ENCODE peak calls at places on chromosomes 5 and 9, in seven cellular contexts. Z is brain microvascular endothelial cell, A is upper lobe of left lung, D is IMR-90, H is H7, U is upper lobe of right lung, C is fibroblast of lung. O is an unnamed sample.
A peak's percentile ranks its signal among the peaks of the same experiment; 100 is the strongest.

GRCh38 chr5:164051745-164052144 is 546.3 kb downstream of the MAT2B start:
- DNase-seq in Z (no peak), A (no peak), D (peak; percentile 64), H (no peak), U (no peak), C (peak; percentile 69), O (no peak)

GRCh38 chr5:71862661-71863060 is 143.6 kb downstream of the CARTPT start:
- DNase-seq in Z (no peak), A (no peak), D (no peak), H (no peak), U (no peak), C (no peak), O (no peak)

GRCh38 chr5:21391506-21391905 is 1403.5 kb upstream of the CDH18 start:
- DNase-seq in Z (peak; percentile 6), A (no peak), D (peak; percentile 9), H (peak; percentile 4), U (no peak), C (no peak), O (no peak)

GRCh38 chr9:89993678-89994630 is 389.1 kb downstream of the GADD45G start:
- DNase-seq in Z (peak; percentile 9), A (peak; percentile 80), D (no peak), H (peak; percentile 47), U (peak; percentile 84), C (no peak), O (no peak)

GRCh38 chr5:9947231-9947693 is 302.4 kb downstream of the ATPSCKMT start:
- DNase-seq in Z (no peak), A (peak; percentile 29), D (no peak), H (no peak), U (no peak), C (peak; percentile 47), O (peak; percentile 17)

GRCh38 chr9:95499847-95500246 is 16.9 kb downstream of the PTCH1 start:
- DNase-seq in Z (no peak), A (no peak), D (peak; percentile 57), H (no peak), U (no peak), C (peak; percentile 49), O (peak; percentile 80)

GRCh38 chr9:133168432-133168831 is 4.7 kb upstream of the GBGT1 start:
- DNase-seq in Z (no peak), A (no peak), D (no peak), H (peak; percentile 28), U (peak; percentile 18), C (no peak), O (peak; percentile 62)

GRCh38 chr5:1293416-1293996 is 1.4 kb downstream of the TERT start:
- DNase-seq in Z (no peak), A (no peak), D (no peak), H (peak; percentile 56), U (peak; percentile 61), C (no peak), O (peak; percentile 50)

GRCh38 chr5:58261605-58262004 is 198.3 kb downstream of the PLK2 start:
- DNase-seq in Z (no peak), A (no peak), D (peak; percentile 65), H (no peak), U (no peak), C (peak; percentile 82), O (peak; percentile 86)

GRCh38 chr5:154966081-154966841 is 25.4 kb downstream of the MRPL22 start:
- DNase-seq in Z (no peak), A (no peak), D (no peak), H (no peak), U (no peak), C (no peak), O (no peak)

GRCh38 chr9:93645921-93646639 is 69.7 kb downstream of the PHF2 start:
- DNase-seq in Z (no peak), A (peak; percentile 11), D (no peak), H (no peak), U (peak; percentile 33), C (no peak), O (no peak)
- H3K36me3 ChIP-seq in Z (peaks cover 21% of the 10 kb centered on the region), A (peaks cover 87% of the 10 kb centered on the region), D (peaks cover 40% of the 10 kb centered on the region), H (peaks cover 8% of the 10 kb centered on the region), U (peaks cover 66% of the 10 kb centered on the region), C (peaks cover 13% of the 10 kb centered on the region), O (peaks cover 25% of the 10 kb centered on the region)

GRCh38 chr9:37950561-37950960 is 46.6 kb upstream of the SLC25A51 start:
- DNase-seq in Z (no peak), A (no peak), D (no peak), H (no peak), U (no peak), C (no peak), O (no peak)
- H3K36me3 ChIP-seq in Z (peaks cover 54% of the 10 kb centered on the region), A (peaks cover 51% of the 10 kb centered on the region), D (peaks cover 75% of the 10 kb centered on the region), H (no peaks in the 10 kb centered on the region), U (peaks cover 32% of the 10 kb centered on the region), C (peaks cover 16% of the 10 kb centered on the region), O (peaks cover 6% of the 10 kb centered on the region)

DNA sequence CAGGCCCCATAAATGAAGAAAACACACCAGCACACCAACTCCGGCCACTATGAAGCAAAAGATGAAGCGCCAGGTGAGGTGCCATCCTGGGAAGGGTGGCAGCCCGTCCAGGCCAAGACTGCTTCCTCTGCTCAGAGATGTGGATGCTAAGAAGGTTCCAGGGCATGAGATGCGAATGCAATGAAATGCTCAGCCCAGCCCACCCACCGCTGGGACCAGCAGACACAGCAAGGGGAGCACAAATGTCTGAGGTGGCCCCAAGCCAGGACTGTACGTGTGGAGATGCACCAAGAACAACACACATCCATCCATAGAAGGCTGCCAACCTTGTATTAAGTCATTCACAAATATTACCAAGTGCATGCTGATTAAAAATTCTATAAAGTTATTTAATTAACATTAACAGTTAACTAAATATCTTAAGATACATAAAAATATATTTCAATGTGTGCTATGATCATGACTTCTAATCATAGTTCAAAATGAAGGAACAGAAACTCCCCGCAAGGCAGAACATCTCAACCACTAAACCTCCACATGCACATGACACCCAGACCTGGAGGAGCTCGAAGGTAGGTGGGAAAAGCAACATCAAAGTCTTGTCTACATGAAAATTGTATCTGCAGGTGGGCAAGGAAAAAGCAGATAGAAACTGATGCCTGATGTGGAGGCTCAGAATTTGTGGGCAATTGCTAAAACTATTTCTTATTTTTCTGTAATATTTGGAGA is 43.7 kb downstream of the BICD2 start:
- DNase-seq in Z (no peak), A (no peak), D (no peak), H (no peak), U (no peak), C (no peak), O (peak; percentile 84)
- H3K36me3 ChIP-seq in Z (peaks cover 59% of the 10 kb centered on the region), A (peaks cover 66% of the 10 kb centered on the region), D (peaks cover 58% of the 10 kb centered on the region), H (peaks cover 40% of the 10 kb centered on the region), U (peaks cover 60% of the 10 kb centered on the region), C (peaks cover 34% of the 10 kb centered on the region), O (peaks cover 42% of the 10 kb centered on the region)

DNA sequence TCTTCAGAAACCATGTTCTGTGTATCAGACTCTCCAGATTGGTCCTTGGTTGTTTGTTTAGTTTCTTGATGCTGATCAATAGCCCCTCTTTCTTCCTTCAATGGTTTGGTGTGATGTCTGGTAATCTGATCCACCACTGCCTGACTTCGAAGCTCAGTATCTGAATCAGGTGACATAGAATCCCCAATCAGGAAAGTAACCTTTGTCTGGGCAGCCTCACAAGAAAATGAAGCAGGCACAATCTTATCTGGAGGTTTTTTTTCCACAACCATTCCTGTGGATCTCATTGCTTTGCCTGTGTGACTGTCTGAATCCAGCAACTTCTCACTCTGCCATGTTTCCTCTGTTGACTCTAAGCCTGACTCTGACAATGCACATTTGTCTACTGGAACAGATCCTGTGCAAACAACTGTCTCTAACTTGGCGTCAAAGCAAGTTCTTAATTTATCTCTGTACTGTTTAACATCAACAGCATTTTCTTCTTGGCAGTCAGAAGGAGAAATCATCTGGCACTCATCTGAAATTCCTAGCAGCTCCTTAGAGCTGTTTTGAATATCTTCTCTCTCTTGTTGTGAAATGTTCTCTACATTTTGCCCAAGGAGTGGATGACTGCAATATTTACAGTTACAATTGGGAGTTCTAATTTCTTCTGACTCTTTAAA is 37.1 kb upstream of the RAPGEF6 start:
- DNase-seq in Z (peak; percentile 72), A (no peak), D (peak; percentile 95), H (no peak), U (no peak), C (peak; percentile 95), O (peak; percentile 15)
- H3K36me3 ChIP-seq in Z (peaks cover 21% of the 10 kb centered on the region), A (peaks cover 58% of the 10 kb centered on the region), D (peaks cover 22% of the 10 kb centered on the region), H (peaks cover 2% of the 10 kb centered on the region), U (peaks cover 54% of the 10 kb centered on the region), C (peaks cover 8% of the 10 kb centered on the region), O (peaks cover 48% of the 10 kb centered on the region)

GRCh38 chr5:80736730-80737129 is 81.9 kb upstream of the DHFR start:
- DNase-seq in Z (no peak), A (no peak), D (peak; percentile 55), H (no peak), U (no peak), C (peak; percentile 50), O (no peak)
- H3K36me3 ChIP-seq in Z (no peaks in the 10 kb centered on the region), A (no peaks in the 10 kb centered on the region), D (no peaks in the 10 kb centered on the region), H (no peaks in the 10 kb centered on the region), U (peaks cover 3% of the 10 kb centered on the region), C (no peaks in the 10 kb centered on the region), O (no peaks in the 10 kb centered on the region)

DNA sequence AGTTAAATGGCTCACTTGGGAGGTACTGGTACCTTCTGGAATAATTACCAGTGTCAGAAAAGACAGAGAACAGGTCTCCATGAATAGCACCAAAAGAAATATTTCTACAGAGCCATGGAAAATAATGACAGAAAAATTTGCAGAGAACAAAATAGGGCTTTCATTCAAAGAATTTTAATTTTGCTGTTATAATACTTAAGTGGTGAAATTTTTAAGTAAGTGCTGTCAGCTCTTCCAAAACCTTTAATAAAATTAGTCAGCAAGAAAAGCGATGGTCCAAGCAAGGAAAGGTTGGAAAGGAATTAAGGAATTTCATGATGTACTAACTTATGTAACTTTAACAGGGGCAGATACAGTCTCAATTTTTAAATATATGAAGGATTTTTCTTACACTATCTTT is 359.2 kb downstream of the NR2F1-AS1 start:
- DNase-seq in Z (no peak), A (no peak), D (no peak), H (no peak), U (no peak), C (no peak), O (no peak)
- H3K36me3 ChIP-seq in Z (no peaks in the 10 kb centered on the region), A (no peaks in the 10 kb centered on the region), D (no peaks in the 10 kb centered on the region), H (no peaks in the 10 kb centered on the region), U (no peaks in the 10 kb centered on the region), C (no peaks in the 10 kb centered on the region), O (no peaks in the 10 kb centered on the region)

GRCh38 chr5:178216088-178216534 is 11.8 kb downstream of the HNRNPAB start:
- DNase-seq in Z (no peak), A (no peak), D (no peak), H (no peak), U (no peak), C (no peak), O (no peak)
- H3K36me3 ChIP-seq in Z (peaks cover 53% of the 10 kb centered on the region), A (peaks cover 87% of the 10 kb centered on the region), D (peaks cover 56% of the 10 kb centered on the region), H (peaks cover 32% of the 10 kb centered on the region), U (peaks cover 91% of the 10 kb centered on the region), C (peaks cover 29% of the 10 kb centered on the region), O (peaks cover 79% of the 10 kb centered on the region)